ENCODE peak calls at places on chromosomes 1 and 21, in nine cellular contexts. X is endodermal cell, J is prostate gland, Z is hepatocyte, I is left ventricle myocardium inferior, L is uterus, O is HCT116, D is keratinocyte, T is tibial artery. E is an unnamed sample.
A peak's percentile ranks its signal among the peaks of the same experiment; 100 is the strongest.

GRCh38 chr1:230186003-230186863 is 119.2 kb downstream of the GALNT2 start:
- DNase-seq in L (no peak), O (peak; percentile 76), D (peak; percentile 26), J (peak; percentile 87), Z (peak; percentile 87), X (peak; percentile 85), T (no peak), I (no peak), E (peak; percentile 85)

GRCh38 chr1:19037659-19038058 is 81.2 kb upstream of the IFFO2 start:
- DNase-seq in Z (no peak), O (no peak), T (peak; percentile 43), J (no peak), L (no peak), X (peak; percentile 37), D (no peak), I (no peak), E (no peak)

GRCh38 chr21:36059823-36060158 is 535 bp downstream of the SETD4 start:
- DNase-seq in Z (peak; percentile 70), T (no peak), L (no peak), X (no peak), J (peak; percentile 14), D (no peak), O (no peak), I (peak; percentile 36), E (peak; percentile 39)

GRCh38 chr1:99496067-99496466 is 149.8 kb upstream of the PALMD start:
- DNase-seq in X (no peak), J (no peak), L (no peak), Z (no peak), I (no peak), T (no peak), D (no peak), O (no peak), E (no peak)

GRCh38 chr1:184649500-184649899 is 105.2 kb downstream of the EDEM3 start:
- DNase-seq in L (no peak), T (no peak), D (no peak), I (no peak), J (no peak), Z (no peak), O (no peak), X (no peak), E (no peak)

GRCh38 chr1:186967659-186968394 is 139.1 kb downstream of the PLA2G4A start:
- DNase-seq in L (no peak), T (no peak), Z (no peak), X (no peak), I (no peak), D (no peak), J (no peak), O (no peak), E (no peak)

GRCh38 chr1:89041055-89041707 is 18.5 kb upstream of the GBP3 start:
- DNase-seq in L (no peak), J (no peak), I (no peak), D (no peak), T (no peak), Z (no peak), O (no peak), X (no peak), E (peak; percentile 51)

GRCh38 chr1:7375329-7375728 is 395.8 kb upstream of the VAMP3 start:
- DNase-seq in T (peak; percentile 37), O (no peak), Z (no peak), J (no peak), D (no peak), X (peak; percentile 38), I (no peak), L (no peak), E (no peak)

GRCh38 chr21:43355925-43356289 is 71.0 kb downstream of the SIK1 start:
- DNase-seq in T (no peak), O (no peak), X (peak; percentile 68), I (no peak), J (no peak), D (no peak), Z (peak; percentile 44), L (no peak), E (no peak)

GRCh38 chr1:9143250-9143649 is 14.3 kb upstream of the GPR157 start:
- DNase-seq in D (no peak), T (peak; percentile 73), J (no peak), O (no peak), X (no peak), L (no peak), Z (no peak), I (no peak), E (no peak)

GRCh38 chr1:110672753-110673108 is 2.0 kb downstream of the KCNA3 start:
- DNase-seq in Z (no peak), I (no peak), J (no peak), X (no peak), O (no peak), L (no peak), T (no peak), D (no peak), E (no peak)

GRCh38 chr1:110673805-110674336 is 869 bp downstream of the KCNA3 start:
- DNase-seq in L (no peak), I (no peak), J (no peak), X (no peak), O (no peak), Z (no peak), T (peak; percentile 53), D (no peak), E (no peak)

GRCh38 chr1:110673197-110673701 is 1.5 kb downstream of the KCNA3 start:
- DNase-seq in O (no peak), D (no peak), J (no peak), L (no peak), T (no peak), X (no peak), I (no peak), Z (no peak), E (no peak)

GRCh38 chr1:110671323-110671722 is 3.4 kb downstream of the KCNA3 start:
- DNase-seq in T (no peak), X (no peak), I (no peak), D (no peak), O (no peak), L (no peak), J (no peak), Z (no peak), E (no peak)

GRCh38 chr1:110672001-110672752 is 2.6 kb downstream of the KCNA3 start:
- DNase-seq in Z (no peak), O (no peak), D (no peak), X (peak; percentile 64), J (no peak), I (no peak), T (no peak), L (no peak), E (no peak)
- TF ChIP-seq CTCF in Z (no peak), O (no peak), D (no peak), X (no peak), J (no peak), I (no peak), T (no peak), L (no peak), E (no peak)

GRCh38 chr1:25904942-25905679 is 1.1 kb downstream of the STMN1 start:
- DNase-seq in O (peak; percentile 78), Z (peak; percentile 96), D (no peak), J (peak; percentile 93), T (peak; percentile 96), I (peak; percentile 96), L (peak; percentile 96), X (peak; percentile 98), E (peak; percentile 84)
- H3K27ac ChIP-seq in O (peak overlapping the region; percentile 36), Z (peak overlapping the region; percentile 77), D (peak overlapping the region; percentile 87), J (no peak overlapping the region), T (peak overlapping the region; percentile 82), I (peak overlapping the region; percentile 75), L (peak overlapping the region; percentile 90), X (peak overlapping the region; percentile 98), E (peak overlapping the region; percentile 72)

DNA sequence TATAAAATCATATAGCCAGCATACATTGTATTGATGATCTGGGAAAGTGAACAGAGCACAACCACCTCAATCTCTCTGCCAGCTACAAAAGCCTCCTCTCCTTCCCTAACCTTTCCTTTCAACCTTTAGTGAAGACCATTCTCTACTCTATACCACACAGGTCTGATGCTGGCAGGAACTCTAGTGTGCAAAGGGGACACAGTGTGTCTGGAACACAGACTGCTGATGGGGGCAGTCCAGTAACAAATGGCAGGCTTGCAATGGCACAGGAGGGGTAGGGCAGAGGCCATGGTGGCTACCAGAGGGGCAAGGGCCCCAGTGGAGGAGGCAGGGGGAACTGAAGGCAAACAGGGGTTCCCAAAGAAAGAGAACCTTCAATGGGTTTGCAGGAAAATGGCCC is 37.0 kb downstream of the CEP170 start:
- DNase-seq in L (no peak), O (no peak), I (no peak), Z (no peak), D (no peak), J (no peak), X (no peak), T (no peak), E (no peak)
- H3K36me3 ChIP-seq in L (no peaks in the 10 kb centered on the region), O (peaks cover 4% of the 10 kb centered on the region), I (peaks cover 39% of the 10 kb centered on the region), Z (no peaks in the 10 kb centered on the region), D (peaks cover 4% of the 10 kb centered on the region), J (no peaks in the 10 kb centered on the region), X (peaks cover 70% of the 10 kb centered on the region), T (peaks cover 28% of the 10 kb centered on the region), E (peaks cover 43% of the 10 kb centered on the region)

DNA sequence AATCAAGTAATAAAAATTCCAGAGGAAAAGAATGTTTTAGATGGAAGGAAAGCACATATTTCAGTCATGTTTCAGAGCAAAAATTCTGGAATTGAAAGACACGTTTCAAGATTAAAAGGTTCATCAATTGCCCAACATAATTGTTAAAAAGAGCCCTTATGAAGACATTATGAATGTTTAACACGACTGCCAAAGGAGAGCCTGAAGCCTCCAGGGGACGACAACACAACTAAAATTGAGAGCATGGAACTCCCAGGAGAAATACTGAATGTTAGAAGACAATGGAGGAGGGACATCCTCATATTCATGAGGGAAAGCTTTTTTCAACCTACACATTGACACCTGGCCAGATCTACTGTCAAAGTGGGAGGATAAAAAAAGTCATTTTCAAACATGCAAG is 16.0 kb downstream of the OR2T11 start:
- DNase-seq in I (peak; percentile 28), X (peak; percentile 77), D (no peak), T (no peak), J (peak; percentile 23), Z (no peak), O (peak; percentile 21), L (no peak), E (peak; percentile 12)
- TF ChIP-seq CTCF in I (peak; percentile 69), X (peak; percentile 54), D (peak; percentile 54), T (peak; percentile 17), J (peak; percentile 14), Z (peak; percentile 14), O (peak; percentile 63), L (peak; percentile 34), E (peak; percentile 40)

E was measured in brain microvascular endothelial cell.